ENCODE peak calls at places on chromosome 14, in seven cellular contexts. One of them, this sample, is unnamed.

GRCh38 chr14:36254020-36254614 is 66.3 kb downstream of the MBIP start:
- DNase-seq in aorta: no peak
- DNase-seq in cardiac fibroblast: peak; percentile 7
- DNase-seq in thyroid gland: peak; percentile 48
- DNase-seq in GM23338: peak; percentile 76
- DNase-seq in AG04449: no peak
- DNase-seq in HCT116: no peak
- DNase-seq in this sample: no peak

GRCh38 chr14:62015945-62016344 is 253.7 kb downstream of the SNAPC1 start:
- DNase-seq in aorta: no peak
- DNase-seq in cardiac fibroblast: peak; percentile 2
- DNase-seq in thyroid gland: no peak
- DNase-seq in GM23338: no peak
- DNase-seq in AG04449: peak; percentile 23
- DNase-seq in HCT116: no peak
- DNase-seq in this sample: no peak

GRCh38 chr14:99026471-99026870 is 245.5 kb downstream of the BCL11B start:
- DNase-seq in aorta: no peak
- DNase-seq in cardiac fibroblast: no peak
- DNase-seq in thyroid gland: no peak
- DNase-seq in GM23338: no peak
- DNase-seq in AG04449: no peak
- DNase-seq in HCT116: peak; percentile 94
- DNase-seq in this sample: no peak

GRCh38 chr14:20836668-20837338 is 34.2 kb upstream of the RNASE1 start:
- DNase-seq in aorta: no peak
- DNase-seq in cardiac fibroblast: peak; percentile 50
- DNase-seq in thyroid gland: peak; percentile 12
- DNase-seq in GM23338: peak; percentile 85
- DNase-seq in AG04449: no peak
- DNase-seq in HCT116: peak; percentile 66
- DNase-seq in this sample: no peak

GRCh38 chr14:75427482-75428229 is at the start of gene JDP2:
- DNase-seq in aorta: peak; percentile 96
- DNase-seq in cardiac fibroblast: peak; percentile 91
- DNase-seq in thyroid gland: peak; percentile 86
- DNase-seq in GM23338: peak; percentile 90
- DNase-seq in AG04449: no peak
- DNase-seq in HCT116: peak; percentile 22
- DNase-seq in this sample: no peak

GRCh38 chr14:50813544-50813863 is 17.5 kb downstream of the NIN start:
- DNase-seq in aorta: no peak
- DNase-seq in cardiac fibroblast: no peak
- DNase-seq in thyroid gland: no peak
- DNase-seq in GM23338: no peak
- DNase-seq in AG04449: no peak
- DNase-seq in HCT116: no peak
- DNase-seq in this sample: no peak

GRCh38 chr14:99072433-99072832 is 199.6 kb downstream of the BCL11B start:
- DNase-seq in aorta: no peak
- DNase-seq in cardiac fibroblast: no peak
- DNase-seq in thyroid gland: no peak
- DNase-seq in GM23338: no peak
- DNase-seq in AG04449: no peak
- DNase-seq in HCT116: no peak
- DNase-seq in this sample: no peak

GRCh38 chr14:105187116-105187515 is 6.0 kb upstream of the NUDT14 start:
- DNase-seq in aorta: no peak
- DNase-seq in cardiac fibroblast: no peak
- DNase-seq in thyroid gland: no peak
- DNase-seq in GM23338: no peak
- DNase-seq in AG04449: no peak
- DNase-seq in HCT116: no peak
- DNase-seq in this sample: no peak

GRCh38 chr14:104254735-104255400 is 116.5 kb downstream of the KIF26A start:
- DNase-seq in aorta: no peak
- DNase-seq in cardiac fibroblast: no peak
- DNase-seq in thyroid gland: no peak
- DNase-seq in GM23338: no peak
- DNase-seq in AG04449: no peak
- DNase-seq in HCT116: no peak
- DNase-seq in this sample: no peak

GRCh38 chr14:59427653-59428578 is 37.3 kb downstream of the GPR135 start:
- DNase-seq in aorta: peak; percentile 71
- DNase-seq in cardiac fibroblast: peak; percentile 69
- DNase-seq in thyroid gland: peak; percentile 24
- DNase-seq in GM23338: no peak
- DNase-seq in AG04449: no peak
- DNase-seq in HCT116: no peak
- DNase-seq in this sample: no peak

GRCh38 chr14:54253195-54253947 is 143.4 kb upstream of the CDKN3 start:
- DNase-seq in aorta: peak; percentile 53
- DNase-seq in cardiac fibroblast: peak; percentile 39
- DNase-seq in thyroid gland: peak; percentile 27
- DNase-seq in GM23338: no peak
- DNase-seq in AG04449: peak; percentile 17
- DNase-seq in HCT116: peak; percentile 91
- DNase-seq in this sample: no peak

GRCh38 chr14:99660794-99661193 is 15.9 kb downstream of the HHIPL1 start:
- DNase-seq in aorta: no peak
- DNase-seq in cardiac fibroblast: no peak
- DNase-seq in thyroid gland: no peak
- DNase-seq in GM23338: no peak
- DNase-seq in AG04449: no peak
- DNase-seq in HCT116: no peak
- DNase-seq in this sample: no peak

GRCh38 chr14:95516554-95517209 is at the start of gene SYNE3:
- DNase-seq in aorta: peak; percentile 72
- DNase-seq in cardiac fibroblast: peak; percentile 59
- DNase-seq in thyroid gland: peak; percentile 53
- DNase-seq in GM23338: peak; percentile 53
- DNase-seq in AG04449: no peak
- DNase-seq in HCT116: no peak
- DNase-seq in this sample: no peak

GRCh38 chr14:59632381-59632780 is 55.8 kb upstream of the CCDC175 start:
- DNase-seq in aorta: no peak
- DNase-seq in cardiac fibroblast: peak; percentile 23
- DNase-seq in thyroid gland: peak; percentile 49
- DNase-seq in GM23338: peak; percentile 73
- DNase-seq in AG04449: no peak
- DNase-seq in HCT116: peak; percentile 33
- DNase-seq in this sample: no peak

GRCh38 chr14:50059773-50060629 is 56.4 kb downstream of the VCPKMT start:
- DNase-seq in aorta: no peak
- DNase-seq in cardiac fibroblast: no peak
- DNase-seq in thyroid gland: no peak
- DNase-seq in GM23338: no peak
- DNase-seq in AG04449: no peak
- DNase-seq in HCT116: no peak
- DNase-seq in this sample: no peak

GRCh38 chr14:35883677-35884293 is 57.6 kb downstream of the BRMS1L start:
- DNase-seq in aorta: no peak
- DNase-seq in cardiac fibroblast: peak; percentile 49
- DNase-seq in thyroid gland: peak; percentile 69
- DNase-seq in GM23338: peak; percentile 63
- DNase-seq in AG04449: no peak
- DNase-seq in HCT116: no peak
- DNase-seq in this sample: no peak

GRCh38 chr14:77307099-77307496 is 13.6 kb downstream of the POMT2 start:
- DNase-seq in aorta: no peak
- DNase-seq in cardiac fibroblast: no peak
- DNase-seq in thyroid gland: no peak
- DNase-seq in GM23338: no peak
- DNase-seq in AG04449: no peak
- DNase-seq in HCT116: no peak
- DNase-seq in this sample: no peak

GRCh38 chr14:75982724-75983358 is 1.0 kb upstream of the TGFB3 start:
- DNase-seq in aorta: peak; percentile 85
- DNase-seq in cardiac fibroblast: peak; percentile 80
- DNase-seq in thyroid gland: peak; percentile 52
- DNase-seq in GM23338: no peak
- DNase-seq in AG04449: no peak
- DNase-seq in HCT116: no peak
- DNase-seq in this sample: no peak

GRCh38 chr14:51533160-51533559 is 118.5 kb upstream of the FRMD6 start:
- DNase-seq in aorta: no peak
- DNase-seq in cardiac fibroblast: no peak
- DNase-seq in thyroid gland: no peak
- DNase-seq in GM23338: no peak
- DNase-seq in AG04449: peak; percentile 79
- DNase-seq in HCT116: no peak
- DNase-seq in this sample: peak; percentile 93

GRCh38 chr14:65356327-65356836 is 56.1 kb upstream of the FUT8 start:
- DNase-seq in aorta: no peak
- DNase-seq in cardiac fibroblast: peak; percentile 59
- DNase-seq in thyroid gland: no peak
- DNase-seq in GM23338: peak; percentile 21
- DNase-seq in AG04449: peak; percentile 34
- DNase-seq in HCT116: peak; percentile 98
- DNase-seq in this sample: peak; percentile 48

GRCh38 chr14:29089849-29090248 is 323.3 kb downstream of the FOXG1 start:
- DNase-seq in aorta: no peak
- DNase-seq in cardiac fibroblast: no peak
- DNase-seq in thyroid gland: no peak
- DNase-seq in GM23338: no peak
- DNase-seq in AG04449: no peak
- DNase-seq in HCT116: no peak
- DNase-seq in this sample: no peak

GRCh38 chr14:68707496-68707895 is 85.4 kb downstream of the ZFP36L1 start:
- DNase-seq in aorta: no peak
- DNase-seq in cardiac fibroblast: no peak
- DNase-seq in thyroid gland: no peak
- DNase-seq in GM23338: no peak
- DNase-seq in AG04449: no peak
- DNase-seq in HCT116: no peak
- DNase-seq in this sample: no peak

GRCh38 chr14:68703093-68703492 is 89.8 kb downstream of the ZFP36L1 start:
- DNase-seq in aorta: peak; percentile 69
- DNase-seq in cardiac fibroblast: peak; percentile 61
- DNase-seq in thyroid gland: no peak
- DNase-seq in GM23338: no peak
- DNase-seq in AG04449: no peak
- DNase-seq in HCT116: no peak
- DNase-seq in this sample: no peak

GRCh38 chr14:68708343-68708742 is 84.5 kb downstream of the ZFP36L1 start:
- DNase-seq in aorta: no peak
- DNase-seq in cardiac fibroblast: no peak
- DNase-seq in thyroid gland: no peak
- DNase-seq in GM23338: no peak
- DNase-seq in AG04449: no peak
- DNase-seq in HCT116: no peak
- DNase-seq in this sample: no peak

GRCh38 chr14:68704736-68705720 is 87.8 kb downstream of the ZFP36L1 start:
- DNase-seq in aorta: peak; percentile 62
- DNase-seq in cardiac fibroblast: peak; percentile 48
- DNase-seq in thyroid gland: no peak
- DNase-seq in GM23338: no peak
- DNase-seq in AG04449: no peak
- DNase-seq in HCT116: no peak
- DNase-seq in this sample: no peak

GRCh38 chr14:68705741-68706283 is 87.1 kb downstream of the ZFP36L1 start:
- DNase-seq in aorta: no peak
- DNase-seq in cardiac fibroblast: no peak
- DNase-seq in thyroid gland: peak; percentile 65
- DNase-seq in GM23338: no peak
- DNase-seq in AG04449: no peak
- DNase-seq in HCT116: no peak
- DNase-seq in this sample: no peak
- H3K4me3 ChIP-seq in aorta: no peak overlapping the region
- H3K4me3 ChIP-seq in cardiac fibroblast: no peak overlapping the region
- H3K4me3 ChIP-seq in thyroid gland: no peak overlapping the region
- H3K4me3 ChIP-seq in GM23338: no peak overlapping the region
- H3K4me3 ChIP-seq in AG04449: no peak overlapping the region
- H3K4me3 ChIP-seq in HCT116: no peak overlapping the region
- H3K4me3 ChIP-seq in this sample: no peak overlapping the region

DNA sequence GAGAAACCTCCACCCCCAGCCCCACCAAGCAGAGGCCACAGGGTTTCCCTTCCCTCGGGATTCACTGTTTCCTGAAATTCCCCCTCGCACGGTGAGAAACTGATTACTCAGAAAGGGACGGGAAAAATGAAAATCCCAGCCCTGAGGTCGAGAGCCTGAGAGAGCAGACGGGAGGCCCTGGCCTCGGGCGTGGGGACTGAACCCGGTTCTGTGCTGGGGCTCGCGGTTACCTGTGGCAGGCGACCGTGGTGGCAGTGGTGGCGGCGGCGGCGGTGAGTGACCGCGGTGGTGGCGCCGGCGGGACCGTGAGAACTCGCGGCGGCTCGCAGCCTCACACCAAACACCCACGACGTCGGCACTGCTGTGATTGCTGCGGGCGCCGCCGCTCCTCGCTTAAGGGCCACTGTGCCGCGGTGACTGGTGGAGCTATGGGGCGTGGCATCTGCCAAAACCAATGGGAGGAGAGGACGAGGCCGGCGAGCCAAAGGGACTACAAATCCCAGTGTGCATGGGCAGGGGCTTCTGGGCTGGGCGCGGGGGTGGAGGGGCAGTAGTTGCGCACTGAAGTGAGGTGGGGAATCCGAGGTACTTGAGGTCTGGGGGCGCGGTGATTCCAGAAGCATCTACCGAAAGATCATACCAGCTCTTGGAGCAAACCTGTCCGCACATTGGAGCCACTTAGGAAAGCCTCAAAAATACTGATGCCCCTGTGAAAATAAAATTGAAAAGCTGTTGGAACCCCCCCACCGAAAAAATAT is at the start of gene LGMN:
- DNase-seq in aorta: peak; percentile 98
- DNase-seq in cardiac fibroblast: peak; percentile 95
- DNase-seq in thyroid gland: peak; percentile 98
- DNase-seq in GM23338: peak; percentile 98
- DNase-seq in AG04449: peak; percentile 66
- DNase-seq in HCT116: peak; percentile 88
- DNase-seq in this sample: peak; percentile 70
- H3K4me3 ChIP-seq in aorta: peak within 1 kb of the TSS; percentile 63
- H3K4me3 ChIP-seq in cardiac fibroblast: peak within 1 kb of the TSS; percentile 86
- H3K4me3 ChIP-seq in thyroid gland: peak within 1 kb of the TSS; percentile 0
- H3K4me3 ChIP-seq in GM23338: peak within 1 kb of the TSS; percentile 91
- H3K4me3 ChIP-seq in AG04449: peak within 1 kb of the TSS; percentile 85
- H3K4me3 ChIP-seq in HCT116: peak within 1 kb of the TSS; percentile 92
- H3K4me3 ChIP-seq in this sample: peak within 1 kb of the TSS; percentile 71

GRCh38 chr14:67695394-67695949 is at the start of gene RDH11:
- DNase-seq in aorta: peak; percentile 91
- DNase-seq in cardiac fibroblast: peak; percentile 93
- DNase-seq in thyroid gland: peak; percentile 87
- DNase-seq in GM23338: peak; percentile 95
- DNase-seq in AG04449: no peak
- DNase-seq in HCT116: peak; percentile 85
- DNase-seq in this sample: peak; percentile 48
- H3K4me3 ChIP-seq in aorta: peak within 1 kb of the TSS; percentile 84
- H3K4me3 ChIP-seq in cardiac fibroblast: peak within 1 kb of the TSS; percentile 81
- H3K4me3 ChIP-seq in thyroid gland: peak within 1 kb of the TSS; percentile 93
- H3K4me3 ChIP-seq in GM23338: peak within 1 kb of the TSS; percentile 93
- H3K4me3 ChIP-seq in AG04449: peak within 1 kb of the TSS; percentile 94
- H3K4me3 ChIP-seq in HCT116: peak within 1 kb of the TSS; percentile 92
- H3K4me3 ChIP-seq in this sample: peak within 1 kb of the TSS; percentile 64

GRCh38 chr14:22539831-22540230 is 49.2 kb downstream of the DAD1 start:
- DNase-seq in aorta: no peak
- DNase-seq in cardiac fibroblast: no peak
- DNase-seq in thyroid gland: no peak
- DNase-seq in GM23338: no peak
- DNase-seq in AG04449: no peak
- DNase-seq in HCT116: no peak
- DNase-seq in this sample: no peak
- H3K4me3 ChIP-seq in aorta: no peak overlapping the region
- H3K4me3 ChIP-seq in cardiac fibroblast: no peak overlapping the region
- H3K4me3 ChIP-seq in thyroid gland: no peak overlapping the region
- H3K4me3 ChIP-seq in GM23338: no peak overlapping the region
- H3K4me3 ChIP-seq in AG04449: no peak overlapping the region
- H3K4me3 ChIP-seq in HCT116: no peak overlapping the region
- H3K4me3 ChIP-seq in this sample: no peak overlapping the region